ENCODE peak calls at places on chromosome 7, in eight cellular contexts. X is transverse colon, N is HepG2, S is suprapubic skin, T is ovary, Z is sigmoid colon, P is A549, A is SK-N-SH. U is an unnamed sample.

GRCh38 chr7:28296571-28297483 is 115.5 kb upstream of the CREB5 start:
- DNase-seq in X (peak), N (no peak), S (no peak), T (no peak), Z (no peak), P (peak), A (no peak), U (no peak)

GRCh38 chr7:157738064-157738460 is 401.3 kb downstream of the DNAJB6 start:
- DNase-seq in X (no peak), N (no peak), S (no peak), T (peak), Z (no peak), P (no peak), A (no peak), U (peak)

GRCh38 chr7:151000886-151001495 is 10.2 kb downstream of the NOS3 start:
- DNase-seq in X (no peak), N (no peak), S (no peak), T (no peak), Z (no peak), P (no peak), A (no peak), U (no peak)

GRCh38 chr7:137986252-137987010 is 15.5 kb downstream of the CREB3L2 start:
- DNase-seq in X (peak), N (peak), S (no peak), T (peak), Z (peak), P (no peak), A (no peak), U (peak)

GRCh38 chr7:80540841-80541240 is 29.0 kb upstream of the GNAT3 start:
- DNase-seq in X (no peak), N (no peak), S (no peak), T (no peak), Z (no peak), P (no peak), A (no peak), U (no peak)

GRCh38 chr7:142158741-142159496 is 47.4 kb downstream of the MGAM2 start:
- DNase-seq in X (no peak), N (no peak), S (no peak), T (no peak), Z (no peak), P (no peak), A (no peak), U (no peak)

GRCh38 chr7:48643420-48644013 is 280.8 kb upstream of the CDC14C start:
- DNase-seq in X (no peak), N (no peak), S (no peak), T (no peak), Z (no peak), P (no peak), A (no peak), U (no peak)

GRCh38 chr7:5216931-5217330 is 26.9 kb downstream of the WIPI2 start:
- DNase-seq in X (no peak), N (no peak), S (peak), T (no peak), Z (peak), P (no peak), A (no peak), U (no peak)

GRCh38 chr7:106029448-106029847 is 66.4 kb downstream of the CDHR3 start:
- DNase-seq in X (no peak), N (no peak), S (no peak), T (no peak), Z (peak), P (no peak), A (no peak), U (no peak)

GRCh38 chr7:123719481-123719806 is 29.4 kb downstream of the WASL start:
- DNase-seq in X (no peak), N (no peak), S (no peak), T (no peak), Z (no peak), P (no peak), A (no peak), U (no peak)

GRCh38 chr7:40604601-40605438 is 470.0 kb downstream of the SUGCT start:
- DNase-seq in X (peak), N (peak), S (no peak), T (no peak), Z (peak), P (peak), A (peak), U (peak)
- TF ChIP-seq CTCF in X (peak), N (peak), S (no peak), T (no peak), Z (peak), P (peak), A (peak), U (peak)

GRCh38 chr7:131764143-131764795 is 207.8 kb upstream of the PODXL start:
- DNase-seq in X (no peak), N (no peak), S (no peak), T (no peak), Z (no peak), P (no peak), A (no peak), U (no peak)
- TF ChIP-seq EP300 in X (no peak), N (no peak), S (no peak), T (no peak), Z (no peak), P (no peak), A (no peak), U (no peak)

GRCh38 chr7:154633641-154634040 is 369.3 kb downstream of the PAXIP1 start:
- DNase-seq in X (no peak), N (no peak), S (no peak), T (no peak), Z (no peak), P (no peak), A (no peak), U (no peak)

GRCh38 chr7:154640266-154640865 is 362.6 kb downstream of the PAXIP1 start:
- DNase-seq in X (peak), N (peak), S (no peak), T (no peak), Z (no peak), P (peak), A (peak), U (no peak)

GRCh38 chr7:154640917-154641316 is 362.0 kb downstream of the PAXIP1 start:
- DNase-seq in X (no peak), N (no peak), S (no peak), T (no peak), Z (no peak), P (no peak), A (no peak), U (no peak)

GRCh38 chr7:154638286-154638685 is 364.6 kb downstream of the PAXIP1 start:
- DNase-seq in X (no peak), N (no peak), S (no peak), T (no peak), Z (no peak), P (no peak), A (no peak), U (no peak)
- TF ChIP-seq CTCF in X (no peak), N (no peak), S (no peak), T (no peak), Z (no peak), P (no peak), A (no peak), U (no peak)

DNA sequence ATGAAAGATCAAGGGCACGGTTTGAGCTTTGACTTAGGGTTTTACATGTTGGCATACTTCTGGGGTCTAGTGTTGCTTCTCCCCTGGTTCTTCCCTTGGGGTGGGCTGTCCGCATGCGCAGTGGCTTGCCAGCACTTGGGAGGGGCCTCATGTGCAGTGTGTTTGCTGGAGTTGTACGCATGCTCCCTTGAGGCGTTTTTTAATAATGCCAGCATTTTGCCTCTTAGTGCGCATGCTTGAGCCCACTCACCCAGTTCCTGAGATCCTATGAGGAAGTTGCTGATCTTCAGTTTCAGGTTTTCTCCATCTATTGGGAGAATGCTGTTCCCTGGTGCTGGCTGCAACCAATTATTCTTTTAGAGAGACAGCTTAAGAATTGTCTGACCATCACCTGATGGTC is 113.4 kb upstream of the GPR141 start:
- DNase-seq in X (no peak), N (no peak), S (no peak), T (no peak), Z (no peak), P (no peak), A (no peak), U (no peak)
- TF ChIP-seq EP300 in X (no peak), N (no peak), S (no peak), T (no peak), Z (no peak), P (no peak), A (no peak), U (no peak)

DNA sequence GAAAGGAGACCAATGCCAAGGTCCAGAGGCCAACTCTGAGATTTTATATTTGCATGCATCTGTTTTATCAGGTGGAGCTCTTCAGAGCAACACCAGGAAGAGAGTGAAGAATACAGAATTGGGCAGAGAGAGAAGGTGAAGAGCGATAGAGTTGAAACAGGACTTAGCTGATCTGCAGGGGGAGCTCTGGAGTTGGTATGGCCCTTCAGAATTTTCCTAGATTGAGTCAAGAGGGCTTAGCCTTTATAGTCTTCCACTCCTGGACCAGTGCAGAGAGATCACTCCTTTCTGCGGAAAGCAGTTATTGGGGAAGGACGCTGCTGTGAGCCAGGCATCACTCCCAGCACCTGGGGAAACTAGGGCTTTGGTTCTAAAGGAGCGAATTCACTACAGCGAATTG is 105.0 kb upstream of the DGKB start:
- DNase-seq in X (no peak), N (peak), S (no peak), T (no peak), Z (no peak), P (no peak), A (peak), U (no peak)
- TF ChIP-seq CTCF in X (no peak), N (peak), S (no peak), T (no peak), Z (no peak), P (peak), A (peak), U (no peak)

GRCh38 chr7:107404740-107405537 is 64.9 kb upstream of the GPR22 start:
- DNase-seq in X (no peak), N (no peak), S (no peak), T (no peak), Z (no peak), P (no peak), A (no peak), U (no peak)
- TF ChIP-seq EP300 in X (no peak), N (no peak), S (no peak), T (no peak), Z (no peak), P (no peak), A (peak), U (no peak)

GRCh38 chr7:452230-452751 is 67.4 kb downstream of the PDGFA start:
- DNase-seq in X (no peak), N (no peak), S (no peak), T (no peak), Z (no peak), P (no peak), A (no peak), U (no peak)

GRCh38 chr7:453597-454306 is 65.9 kb downstream of the PDGFA start:
- DNase-seq in X (no peak), N (no peak), S (no peak), T (no peak), Z (no peak), P (no peak), A (no peak), U (no peak)

GRCh38 chr7:454356-455109 is 65.1 kb downstream of the PDGFA start:
- DNase-seq in X (no peak), N (no peak), S (no peak), T (no peak), Z (no peak), P (no peak), A (no peak), U (no peak)

GRCh38 chr7:451255-452229 is 68.1 kb downstream of the PDGFA start:
- DNase-seq in X (no peak), N (no peak), S (no peak), T (no peak), Z (no peak), P (no peak), A (no peak), U (no peak)

DNA sequence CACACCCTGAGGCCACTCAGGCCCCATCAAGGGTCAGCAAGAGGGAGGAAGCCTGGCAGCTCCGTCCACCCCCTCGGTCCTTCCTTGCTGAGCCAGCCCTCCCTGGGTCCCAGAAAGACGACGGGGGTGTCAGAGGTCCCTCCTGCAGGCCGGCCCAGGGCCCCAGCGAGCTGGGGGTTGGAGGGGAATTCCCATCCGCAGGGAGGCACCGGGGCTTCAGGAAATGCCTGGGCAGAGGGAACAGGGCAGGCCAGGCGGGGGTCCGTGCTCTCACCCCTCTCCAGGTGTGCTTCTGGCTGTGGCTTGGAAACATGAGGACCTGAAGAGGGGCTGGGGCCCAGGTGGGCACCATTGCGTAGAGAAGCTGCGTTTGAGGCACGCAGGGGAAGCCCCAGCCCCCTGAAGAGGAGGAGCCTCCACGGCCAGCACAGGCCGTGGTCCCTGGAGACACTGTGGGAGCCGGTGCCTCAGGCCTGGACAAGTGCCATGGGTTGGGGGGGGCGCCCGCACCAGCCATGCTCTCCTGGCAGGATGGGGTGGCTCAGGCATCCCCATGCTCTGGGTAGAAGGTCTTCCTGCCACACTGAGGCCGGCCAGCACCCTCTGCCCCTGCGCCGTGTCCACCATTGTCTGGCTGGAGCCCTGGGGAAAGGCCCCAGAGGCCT is 66.7 kb downstream of the PDGFA start:
- DNase-seq in X (no peak), N (no peak), S (no peak), T (no peak), Z (no peak), P (no peak), A (no peak), U (no peak)
- TF ChIP-seq CTCF in X (no peak), N (no peak), S (no peak), T (no peak), Z (no peak), P (no peak), A (no peak), U (no peak)

U was measured in tibial nerve.